ENCODE peak calls at places on chromosome 2, in six cellular contexts. I is GM23248, C is OCI-LY7, Q is MM.1S, S is SK-N-SH, D is HCT116. A is an unnamed sample. For H3K36me3, the result is how much of the 10 kb centered on the place peaks cover.

GRCh38 chr2:127541849-127542630 is 6.6 kb downstream of the MYO7B start:
- DNase-seq in I (no peak), C (no peak), Q (no peak), S (no peak), D (no peak), A (no peak)

GRCh38 chr2:176172748-176173586 is 15.5 kb upstream of the HOXD1 start:
- DNase-seq in I (no peak), C (no peak), Q (no peak), S (no peak), D (no peak), A (no peak)

GRCh38 chr2:3418766-3419165 is 39.3 kb downstream of the TRAPPC12 start:
- DNase-seq in I (no peak), C (no peak), Q (no peak), S (no peak), D (no peak), A (no peak)

GRCh38 chr2:121480826-121481225 is 49.9 kb upstream of the RNU4ATAC start:
- DNase-seq in I (peak), C (no peak), Q (no peak), S (peak), D (no peak), A (no peak)

GRCh38 chr2:10079931-10080535 is at the start of gene CYS1:
- DNase-seq in I (peak), C (peak), Q (no peak), S (peak), D (no peak), A (peak)

GRCh38 chr2:127784965-127785518 is 25.9 kb downstream of the WDR33 start:
- DNase-seq in I (no peak), C (no peak), Q (no peak), S (no peak), D (no peak), A (no peak)

GRCh38 chr2:84839851-84840250 is 41.0 kb downstream of the TRABD2A start:
- DNase-seq in I (no peak), C (no peak), Q (no peak), S (no peak), D (no peak), A (no peak)

GRCh38 chr2:175837046-175837445 is 165.0 kb downstream of the LNPK start:
- DNase-seq in I (peak), C (no peak), Q (no peak), S (no peak), D (no peak), A (no peak)

GRCh38 chr2:9236867-9237266 is 30.3 kb downstream of the ASAP2 start:
- DNase-seq in I (no peak), C (no peak), Q (no peak), S (no peak), D (no peak), A (no peak)

GRCh38 chr2:232870002-232870765 is at the start of gene SNORC:
- DNase-seq in I (no peak), C (no peak), Q (no peak), S (peak), D (no peak), A (no peak)

GRCh38 chr2:230068658-230069080 is at the start of gene SLC16A14:
- DNase-seq in I (peak), C (peak), Q (peak), S (peak), D (peak), A (peak)

GRCh38 chr2:186059096-186059495 is 320.5 kb downstream of the FSIP2 start:
- DNase-seq in I (peak), C (no peak), Q (no peak), S (no peak), D (no peak), A (no peak)

GRCh38 chr2:190837991-190838390 is 42.6 kb upstream of the GLS start:
- DNase-seq in I (peak), C (no peak), Q (no peak), S (no peak), D (no peak), A (no peak)

GRCh38 chr2:70420005-70420580 is 118.2 kb upstream of the FAM136A start:
- DNase-seq in I (no peak), C (no peak), Q (no peak), S (no peak), D (no peak), A (peak)

GRCh38 chr2:37855283-37856041 is 69.6 kb upstream of the RMDN2 start:
- DNase-seq in I (peak), C (no peak), Q (no peak), S (no peak), D (no peak), A (no peak)

GRCh38 chr2:29725610-29726009 is 195.8 kb downstream of the ALK start:
- DNase-seq in I (no peak), C (no peak), Q (no peak), S (no peak), D (no peak), A (no peak)

GRCh38 chr2:40348665-40349064 is 103.2 kb downstream of the SLC8A1 start:
- DNase-seq in I (peak), C (no peak), Q (no peak), S (no peak), D (no peak), A (no peak)

GRCh38 chr2:19426941-19427340 is 68.5 kb upstream of the OSR1 start:
- DNase-seq in I (no peak), C (no peak), Q (no peak), S (no peak), D (no peak), A (no peak)

GRCh38 chr2:108412995-108413726 is 35.4 kb downstream of the SULT1C4 start:
- DNase-seq in I (peak), C (no peak), Q (no peak), S (peak), D (peak), A (no peak)

GRCh38 chr2:43344911-43345373 is 118.5 kb upstream of the ZFP36L2 start:
- DNase-seq in I (no peak), C (no peak), Q (no peak), S (peak), D (no peak), A (no peak)

GRCh38 chr2:179020156-179020750 is 29.7 kb downstream of the CCDC141 start:
- DNase-seq in I (peak), C (peak), Q (peak), S (peak), D (peak), A (peak)

GRCh38 chr2:223101340-223102039 is 49.5 kb downstream of the KCNE4 start:
- DNase-seq in I (peak), C (peak), Q (peak), S (peak), D (peak), A (peak)

GRCh38 chr2:108446703-108447102 is 2.3 kb upstream of the GCC2 start:
- DNase-seq in I (no peak), C (no peak), Q (no peak), S (no peak), D (no peak), A (no peak)

GRCh38 chr2:162840598-162841246 is 2.2 kb upstream of the KCNH7 start:
- DNase-seq in I (peak), C (peak), Q (peak), S (no peak), D (peak), A (peak)

GRCh38 chr2:8154936-8155335 is 526.9 kb upstream of the ID2 start:
- DNase-seq in I (peak), C (no peak), Q (no peak), S (no peak), D (no peak), A (no peak)

GRCh38 chr2:127465258-127465657 is 47.0 kb downstream of the PROC start:
- DNase-seq in I (no peak), C (no peak), Q (no peak), S (no peak), D (no peak), A (no peak)

GRCh38 chr2:240293865-240294461 is 141.5 kb upstream of the GPC1 start:
- DNase-seq in I (no peak), C (no peak), Q (no peak), S (peak), D (no peak), A (peak)

GRCh38 chr2:152647417-152648010 is 69.7 kb downstream of the PRPF40A start:
- DNase-seq in I (peak), C (no peak), Q (no peak), S (no peak), D (no peak), A (peak)

GRCh38 chr2:20651731-20652099 is 817 bp upstream of the HS1BP3 start:
- DNase-seq in I (no peak), C (no peak), Q (no peak), S (no peak), D (no peak), A (no peak)

GRCh38 chr2:145864501-145864900 is 1344.6 kb upstream of the ZEB2 start:
- DNase-seq in I (no peak), C (no peak), Q (no peak), S (no peak), D (no peak), A (no peak)

GRCh38 chr2:218474527-218474926 is 55.6 kb downstream of the VIL1 start:
- DNase-seq in I (no peak), C (no peak), Q (no peak), S (no peak), D (no peak), A (no peak)

GRCh38 chr2:54604771-54605350 is 118.6 kb upstream of the EML6 start:
- DNase-seq in I (no peak), C (no peak), Q (no peak), S (no peak), D (no peak), A (peak)

GRCh38 chr2:237208373-237209045 is 122.8 kb downstream of the COPS8 start:
- DNase-seq in I (peak), C (no peak), Q (no peak), S (peak), D (no peak), A (no peak)

GRCh38 chr2:237209046-237209375 is 123.3 kb downstream of the COPS8 start:
- DNase-seq in I (no peak), C (no peak), Q (no peak), S (no peak), D (no peak), A (no peak)

GRCh38 chr2:237210763-237211162 is 125.1 kb downstream of the COPS8 start:
- DNase-seq in I (no peak), C (no peak), Q (no peak), S (no peak), D (no peak), A (no peak)

GRCh38 chr2:237210297-237210696 is 124.6 kb downstream of the COPS8 start:
- DNase-seq in I (no peak), C (no peak), Q (no peak), S (no peak), D (no peak), A (no peak)

GRCh38 chr2:237209885-237210284 is 124.2 kb downstream of the COPS8 start:
- DNase-seq in I (peak), C (no peak), Q (no peak), S (no peak), D (no peak), A (no peak)
- H3K27ac ChIP-seq in I (peak), C (no peak), Q (no peak), S (peak), D (no peak), A (no peak)

DNA sequence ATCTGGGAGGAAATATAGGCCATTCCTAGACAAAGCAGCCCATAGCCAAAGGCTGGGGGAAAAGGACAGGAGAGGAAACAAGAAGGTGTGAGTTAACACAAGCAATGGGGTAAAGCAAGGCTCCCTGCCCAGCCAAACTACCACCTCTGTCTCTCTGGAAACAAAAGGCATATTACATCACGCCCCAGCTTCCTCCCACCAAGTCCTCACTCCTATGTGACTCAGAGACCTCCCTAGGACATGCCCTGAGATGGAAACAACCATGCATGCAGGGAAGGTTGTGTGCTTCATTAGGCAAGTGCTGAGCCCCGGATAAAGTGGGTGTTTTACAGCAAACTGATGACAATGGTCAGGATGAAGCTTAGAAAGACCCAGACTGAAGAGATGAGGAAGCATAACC is 9.0 kb upstream of the ATRAID start:
- DNase-seq in I (peak), C (no peak), Q (no peak), S (no peak), D (no peak), A (no peak)
- H3K36me3 ChIP-seq in I (under half), C (half or more), Q (under half), S (half or more), D (under half), A (under half)

DNA sequence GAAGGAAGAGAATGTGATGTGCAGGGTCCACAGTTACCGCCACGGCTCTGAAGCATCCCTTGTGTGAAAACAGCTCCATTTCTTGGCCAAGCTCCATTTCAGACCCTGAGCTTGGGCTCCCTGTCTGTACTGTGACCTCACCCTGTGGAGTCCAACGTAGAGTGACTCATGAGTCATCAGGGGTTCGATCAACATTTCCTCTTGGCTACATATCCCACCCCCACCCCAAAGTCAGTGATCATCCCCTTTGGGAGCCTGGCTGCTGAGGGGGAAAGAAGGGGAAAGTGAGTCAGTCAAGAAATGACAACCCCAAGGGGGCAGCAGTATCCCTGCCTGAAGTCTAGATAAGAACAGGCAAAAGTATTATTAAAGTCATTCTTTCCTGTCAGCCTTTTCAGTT is 62.2 kb downstream of the PAPOLG start:
- DNase-seq in I (no peak), C (peak), Q (no peak), S (no peak), D (no peak), A (no peak)
- TF ChIP-seq EZH2phosphoT487 in I (no peak), C (no peak), Q (no peak), S (no peak), D (no peak), A (no peak)

DNA sequence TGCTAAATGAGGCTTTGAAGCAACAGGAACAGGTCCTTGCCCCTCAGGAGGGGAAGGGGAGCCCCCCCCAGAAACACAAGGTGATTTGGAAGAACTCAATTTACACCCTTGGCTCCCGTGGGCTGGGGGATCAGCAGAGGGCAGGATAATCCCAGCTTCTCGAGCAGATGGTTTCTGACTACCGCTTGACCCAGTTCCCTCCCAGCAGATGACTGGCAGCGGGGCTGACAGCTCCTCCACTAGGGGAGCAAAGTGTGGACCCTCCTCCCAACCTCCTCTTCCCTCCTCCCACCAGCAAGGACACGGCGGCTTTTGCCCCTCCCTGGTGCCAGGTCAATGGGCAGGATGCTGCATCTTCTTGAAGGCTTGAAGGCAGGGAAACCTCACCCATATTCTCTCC is 3.5 kb upstream of the INHBB start:
- DNase-seq in I (no peak), C (no peak), Q (no peak), S (no peak), D (no peak), A (peak)
- H3K27ac ChIP-seq in I (no peak), C (no peak), Q (no peak), S (no peak), D (no peak), A (no peak)

DNA sequence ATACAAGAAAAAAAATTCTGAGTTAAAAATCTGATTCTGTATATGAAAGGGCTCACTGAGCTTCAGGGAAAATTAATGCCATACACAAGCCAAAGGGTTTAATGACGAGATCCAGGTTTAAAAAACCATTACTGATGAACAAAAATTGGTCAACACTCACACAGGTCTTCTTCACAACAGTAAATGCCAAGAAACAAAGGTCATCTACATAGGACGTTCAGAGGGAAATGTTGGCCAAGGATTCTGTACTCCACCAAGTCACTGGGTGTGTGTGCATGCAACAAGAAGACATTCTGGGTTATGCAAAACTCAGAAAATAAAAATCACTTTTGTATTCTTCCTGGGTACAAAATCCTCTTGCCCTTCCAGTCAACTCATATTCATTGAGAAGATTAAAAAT is 78.3 kb downstream of the ACTR2 start:
- DNase-seq in I (no peak), C (no peak), Q (no peak), S (no peak), D (no peak), A (no peak)
- H3K36me3 ChIP-seq in I (under half), C (under half), Q (under half), S (under half), D (under half), A (under half)

DNA sequence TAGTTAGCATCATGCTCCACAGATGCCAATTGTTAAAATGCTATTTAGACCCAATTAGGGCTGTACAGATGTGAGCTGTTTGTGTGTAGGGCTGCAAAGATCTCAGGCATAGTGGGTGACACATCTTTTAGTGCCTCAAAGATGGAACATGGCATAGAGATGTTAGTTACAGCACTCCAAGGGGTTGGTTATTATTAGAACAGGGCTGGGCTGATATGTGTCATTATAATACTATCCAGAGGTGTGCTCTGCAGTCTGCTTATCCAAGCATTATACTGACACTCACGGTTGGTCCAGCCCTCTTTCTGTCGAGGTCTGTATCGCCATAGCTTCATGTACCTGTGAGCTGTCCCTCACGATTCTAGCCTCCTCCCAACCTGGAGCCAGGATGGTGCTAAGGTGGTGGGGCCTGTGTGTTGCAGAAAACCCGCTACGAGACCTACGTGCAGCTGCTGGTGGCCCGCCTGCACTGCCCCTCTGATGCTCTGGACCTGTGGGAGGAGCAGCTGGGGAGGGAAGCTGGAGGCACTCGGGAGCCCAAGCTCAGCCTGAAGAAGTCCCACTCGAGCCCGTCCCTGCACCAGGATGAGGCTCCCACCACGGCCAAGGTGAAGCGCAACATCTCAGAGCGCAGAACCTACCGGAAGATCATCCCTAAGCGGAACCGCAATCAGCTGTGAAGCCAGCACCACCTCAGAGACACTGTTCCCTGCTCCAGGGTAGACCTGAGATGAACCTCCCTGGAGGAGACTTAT is 27.1 kb downstream of the PSD4 start:
- DNase-seq in I (peak), C (no peak), Q (no peak), S (no peak), D (no peak), A (no peak)
- TF ChIP-seq EZH2phosphoT487 in I (no peak), C (no peak), Q (no peak), S (no peak), D (no peak), A (no peak)

GRCh38 chr2:41894563-41895333 is 153.1 kb upstream of the PKDCC start:
- DNase-seq in I (no peak), C (no peak), Q (no peak), S (no peak), D (no peak), A (no peak)

GRCh38 chr2:41899189-41899588 is 148.6 kb upstream of the PKDCC start:
- DNase-seq in I (peak), C (no peak), Q (no peak), S (no peak), D (no peak), A (no peak)

GRCh38 chr2:41896186-41896846 is 151.5 kb upstream of the PKDCC start:
- DNase-seq in I (no peak), C (no peak), Q (peak), S (no peak), D (no peak), A (no peak)

GRCh38 chr2:41892486-41892885 is 155.3 kb upstream of the PKDCC start:
- DNase-seq in I (no peak), C (no peak), Q (no peak), S (no peak), D (no peak), A (no peak)

DNA sequence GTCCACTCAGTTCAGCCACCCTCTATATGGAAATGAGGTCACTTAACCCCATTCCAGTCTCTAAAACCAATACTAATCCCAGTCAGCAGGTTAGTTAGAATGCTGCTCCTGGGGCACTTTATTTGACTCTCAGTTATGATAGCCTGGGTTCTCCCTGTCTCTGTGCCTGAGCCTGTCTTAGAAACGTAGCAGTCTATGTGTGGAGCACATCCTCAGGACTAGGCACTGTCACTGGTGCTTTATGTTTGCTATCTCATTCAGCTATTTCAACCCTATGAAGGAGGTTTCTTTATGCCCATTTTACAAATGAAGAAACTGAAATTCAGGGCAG is 152.5 kb upstream of the PKDCC start:
- DNase-seq in I (no peak), C (no peak), Q (no peak), S (no peak), D (no peak), A (no peak)
- H3K27ac ChIP-seq in I (no peak), C (no peak), Q (no peak), S (no peak), D (no peak), A (no peak)

A was measured in neural progenitor cell.